ENCODE peak calls at places on chromosomes 2 and 18, in six cellular contexts. C is epithelial cell of esophagus, X is heart left ventricle, W is hepatocyte, S is chondrocyte, R is GM13977. H is an unnamed sample.

GRCh38 chr18:12904012-12904516 is 20.0 kb upstream of the PTPN2 start:
- DNase-seq in C (no peak), X (no peak), W (no peak), S (no peak), R (no peak), H (no peak)

GRCh38 chr2:20933692-20934091 is 110.2 kb downstream of the APOB start:
- DNase-seq in C (no peak), X (no peak), W (no peak), S (no peak), R (no peak), H (no peak)

GRCh38 chr2:78118037-78118436 is 595.9 kb upstream of the LRRTM4 start:
- DNase-seq in C (no peak), X (no peak), W (no peak), S (no peak), R (no peak), H (no peak)

GRCh38 chr18:28189400-28190239 is 12.7 kb upstream of the CDH2 start:
- DNase-seq in C (peak), X (no peak), W (peak), S (no peak), R (peak), H (peak)

GRCh38 chr2:210478661-210479060 is 2.1 kb upstream of the LANCL1 start:
- DNase-seq in C (no peak), X (no peak), W (no peak), S (no peak), R (no peak), H (no peak)

GRCh38 chr2:43874776-43875451 is 36.1 kb downstream of the ABCG8 start:
- DNase-seq in C (no peak), X (no peak), W (no peak), S (no peak), R (no peak), H (no peak)

GRCh38 chr2:179483131-179483530 is 218.5 kb upstream of the SESTD1 start:
- DNase-seq in C (no peak), X (no peak), W (no peak), S (no peak), R (no peak), H (no peak)

GRCh38 chr2:208065476-208065875 is 40.1 kb upstream of the PLEKHM3 start:
- DNase-seq in C (no peak), X (no peak), W (no peak), S (no peak), R (no peak), H (no peak)

GRCh38 chr2:70141754-70142589 is 48.8 kb downstream of the C2orf42 start:
- DNase-seq in C (no peak), X (no peak), W (no peak), S (no peak), R (peak), H (peak)

GRCh38 chr2:230891509-230891908 is 26.8 kb downstream of the ITM2C start:
- DNase-seq in C (no peak), X (peak), W (no peak), S (peak), R (no peak), H (no peak)

GRCh38 chr18:46073474-46074331 is 1.6 kb upstream of the PSTPIP2 start:
- DNase-seq in C (peak), X (no peak), W (peak), S (no peak), R (peak), H (peak)

GRCh38 chr2:138321458-138321857 is 180.1 kb upstream of the SPOPL start:
- DNase-seq in C (peak), X (no peak), W (no peak), S (no peak), R (no peak), H (no peak)

GRCh38 chr18:9017170-9017899 is 85.2 kb upstream of the NDUFV2 start:
- DNase-seq in C (peak), X (peak), W (peak), S (peak), R (peak), H (peak)

GRCh38 chr2:61759718-61760117 is 94.1 kb downstream of the FAM161A start:
- DNase-seq in C (peak), X (no peak), W (no peak), S (no peak), R (no peak), H (no peak)

GRCh38 chr2:112977559-112978056 is at the start of gene IL36G:
- DNase-seq in C (peak), X (no peak), W (no peak), S (no peak), R (no peak), H (no peak)

GRCh38 chr2:192544371-192544955 is 349.7 kb upstream of the TMEFF2 start:
- DNase-seq in C (peak), X (no peak), W (no peak), S (no peak), R (no peak), H (no peak)

GRCh38 chr2:179927041-179927440 is 65.6 kb upstream of the ZNF385B start:
- DNase-seq in C (no peak), X (no peak), W (no peak), S (no peak), R (no peak), H (no peak)

GRCh38 chr2:174051741-174052638 is 86.8 kb upstream of the SP3 start:
- DNase-seq in C (peak), X (no peak), W (peak), S (no peak), R (no peak), H (peak)

GRCh38 chr18:9404565-9405060 is 70.0 kb downstream of the TWSG1 start:
- DNase-seq in C (no peak), X (no peak), W (no peak), S (no peak), R (peak), H (no peak)

GRCh38 chr2:123732563-123732962 is 292.5 kb upstream of the CNTNAP5 start:
- DNase-seq in C (peak), X (no peak), W (peak), S (no peak), R (no peak), H (no peak)

GRCh38 chr2:112483047-112483473 is 1.1 kb downstream of the TTL start:
- DNase-seq in C (peak), X (no peak), W (peak), S (no peak), R (peak), H (peak)

GRCh38 chr18:35495821-35496368 is 1.9 kb downstream of the INO80C start:
- DNase-seq in C (no peak), X (no peak), W (no peak), S (no peak), R (no peak), H (no peak)

GRCh38 chr18:907171-907879 is 2.7 kb downstream of the ADCYAP1 start:
- DNase-seq in C (no peak), X (no peak), W (peak), S (no peak), R (peak), H (no peak)

GRCh38 chr2:938181-939005 is 12.3 kb upstream of the SNTG2 start:
- DNase-seq in C (no peak), X (no peak), W (no peak), S (no peak), R (no peak), H (no peak)

GRCh38 chr2:238263204-238264071 is 23.6 kb upstream of the HES6 start:
- DNase-seq in C (peak), X (peak), W (peak), S (no peak), R (peak), H (peak)

GRCh38 chr2:233441161-233442027 is 87.1 kb downstream of the DGKD start:
- DNase-seq in C (no peak), X (no peak), W (no peak), S (peak), R (no peak), H (no peak)

GRCh38 chr2:85578243-85579180 is 1.1 kb downstream of the VAMP8 start:
- DNase-seq in C (no peak), X (peak), W (no peak), S (no peak), R (peak), H (peak)

GRCh38 chr18:68215931-68216330 is 499.0 kb downstream of the TMX3 start:
- DNase-seq in C (peak), X (no peak), W (no peak), S (no peak), R (no peak), H (no peak)

GRCh38 chr2:168661404-168661869 is 141.0 kb upstream of the NOSTRIN start:
- DNase-seq in C (no peak), X (no peak), W (no peak), S (no peak), R (no peak), H (no peak)

GRCh38 chr2:73841912-73842738 is 13.4 kb downstream of the STAMBP start:
- DNase-seq in C (no peak), X (no peak), W (peak), S (no peak), R (no peak), H (no peak)

GRCh38 chr2:162967137-162967536 is 128.6 kb upstream of the KCNH7 start:
- DNase-seq in C (peak), X (no peak), W (no peak), S (no peak), R (no peak), H (no peak)

GRCh38 chr18:34929336-34929780 is 111.9 kb upstream of the MAPRE2 start:
- DNase-seq in C (peak), X (no peak), W (peak), S (no peak), R (no peak), H (peak)

GRCh38 chr2:37890893-37891495 is 34.1 kb upstream of the RMDN2 start:
- DNase-seq in C (peak), X (peak), W (peak), S (no peak), R (peak), H (peak)

GRCh38 chr2:214547931-214548330 is 137.1 kb downstream of the VWC2L start:
- DNase-seq in C (no peak), X (no peak), W (no peak), S (no peak), R (no peak), H (no peak)

GRCh38 chr2:79910643-79911042 is 393.9 kb downstream of the LRRTM1 start:
- DNase-seq in C (no peak), X (no peak), W (no peak), S (no peak), R (no peak), H (no peak)

GRCh38 chr2:189506514-189506976 is 65.3 kb downstream of the WDR75 start:
- DNase-seq in C (peak), X (no peak), W (peak), S (no peak), R (no peak), H (peak)

GRCh38 chr2:85459771-85460170 is 41.3 kb downstream of the SH2D6 start:
- DNase-seq in C (no peak), X (no peak), W (no peak), S (no peak), R (no peak), H (no peak)

GRCh38 chr2:172091626-172092566 is 6.6 kb downstream of the DLX1 start:
- DNase-seq in C (no peak), X (no peak), W (no peak), S (no peak), R (peak), H (no peak)

GRCh38 chr2:230307485-230307884 is 19.5 kb upstream of the SP140L start:
- DNase-seq in C (no peak), X (no peak), W (no peak), S (no peak), R (no peak), H (no peak)

DNA sequence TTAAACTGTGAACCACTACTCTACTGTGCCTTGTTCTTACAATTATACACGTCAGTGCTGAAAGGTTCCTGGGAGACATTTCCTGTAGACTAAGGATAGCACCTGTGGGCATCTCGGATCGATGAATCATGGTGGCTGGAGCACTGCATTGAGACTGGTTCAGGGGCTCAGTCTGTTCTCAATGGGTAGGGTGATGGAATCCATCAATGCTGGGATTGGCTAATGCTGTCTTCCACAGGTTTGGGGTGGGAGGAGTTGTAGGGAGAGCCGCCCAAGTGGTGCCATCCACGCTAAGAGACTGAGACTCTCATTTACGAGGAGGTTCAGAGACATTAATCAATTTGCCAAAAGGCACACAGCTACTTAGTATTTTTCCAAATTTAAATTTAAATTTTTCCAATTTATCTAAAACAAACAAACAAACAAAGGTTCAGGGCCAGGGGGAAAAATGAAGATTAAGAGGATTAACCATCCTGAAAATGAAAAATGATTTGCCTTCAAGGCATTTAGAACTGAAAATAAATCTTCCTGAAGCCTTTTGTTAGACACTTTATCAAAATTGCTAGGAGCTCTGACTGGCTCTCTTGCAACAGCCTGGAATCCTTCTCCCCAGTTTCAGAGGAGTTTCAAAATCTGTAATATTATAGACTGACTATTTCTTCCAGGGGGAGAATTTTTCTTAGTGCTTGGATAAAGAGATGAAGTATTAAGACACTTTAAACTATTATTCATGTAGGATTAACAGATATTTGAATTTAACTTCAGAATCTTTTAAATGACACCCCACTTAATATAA is 359.2 kb downstream of the TGIF1 start:
- DNase-seq in C (no peak), X (no peak), W (no peak), S (no peak), R (no peak), H (no peak)
- TF ChIP-seq CTCF in C (no peak), X (no peak), W (no peak), S (no peak), R (no peak), H (no peak)

GRCh38 chr2:64522843-64523428 is 1.2 kb upstream of the AFTPH start:
- DNase-seq in C (peak), X (no peak), W (peak), S (no peak), R (peak), H (peak)
- TF ChIP-seq CTCF in C (peak), X (peak), W (peak), S (peak), R (peak), H (peak)

GRCh38 chr2:241148239-241148638 is 1.0 kb downstream of the PASK start:
- DNase-seq in C (no peak), X (no peak), W (no peak), S (peak), R (no peak), H (no peak)

GRCh38 chr2:241150660-241151530 is 628 bp downstream of the PPP1R7 start:
- DNase-seq in C (peak), X (no peak), W (no peak), S (no peak), R (no peak), H (no peak)

GRCh38 chr2:241149675-241149924 is 328 bp upstream of the PASK start:
- DNase-seq in C (no peak), X (no peak), W (no peak), S (no peak), R (no peak), H (no peak)

GRCh38 chr2:241148891-241149674 is at the start of gene PASK:
- DNase-seq in C (peak), X (peak), W (peak), S (peak), R (peak), H (peak)

DNA sequence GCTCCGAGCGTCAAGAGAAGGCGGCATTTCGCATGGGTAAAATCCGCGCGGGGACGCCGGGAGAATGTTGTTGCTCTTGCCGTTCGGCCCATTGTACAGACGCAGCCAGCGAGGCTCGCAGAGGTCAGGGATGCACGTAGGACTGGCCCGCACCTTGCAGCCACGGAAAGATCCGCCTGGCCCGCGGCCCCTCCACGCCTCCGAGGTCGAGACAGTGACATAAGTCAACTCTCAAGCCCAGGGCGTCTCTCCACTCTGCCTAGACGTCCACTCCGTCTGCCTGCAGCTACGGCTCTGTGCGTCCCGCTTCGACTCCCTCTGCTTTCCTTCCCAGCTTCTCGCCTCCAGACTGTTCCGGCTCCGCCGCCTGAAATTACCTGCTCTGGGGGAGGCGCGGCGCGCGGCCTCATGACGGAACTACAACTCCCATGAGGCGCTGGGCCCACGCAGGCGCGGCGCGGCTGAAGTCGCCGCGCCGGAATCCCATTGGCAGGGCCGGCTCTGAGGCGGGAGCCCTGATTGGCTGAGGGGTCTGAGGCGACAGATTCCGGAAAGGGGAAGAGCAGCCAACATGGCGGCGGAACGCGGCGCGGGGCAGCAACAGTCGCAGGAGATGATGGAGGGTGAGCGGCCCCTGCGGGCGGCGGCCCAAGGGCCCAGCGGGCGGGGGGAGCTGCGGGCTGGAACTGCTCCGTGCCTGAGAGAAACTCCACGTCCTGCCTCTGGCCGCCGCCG is at the start of gene PPP1R7:
- DNase-seq in C (peak), X (peak), W (peak), S (peak), R (peak), H (peak)
- TF ChIP-seq CTCF in C (no peak), X (peak), W (no peak), S (peak), R (peak), H (no peak)

GRCh38 chr2:83787189-83787588 is 671.9 kb downstream of the SUCLG1 start:
- DNase-seq in C (no peak), X (no peak), W (no peak), S (no peak), R (no peak), H (no peak)

GRCh38 chr2:83782122-83782521 is 677.0 kb downstream of the SUCLG1 start:
- DNase-seq in C (peak), X (no peak), W (no peak), S (no peak), R (no peak), H (no peak)

GRCh38 chr2:83786140-83786539 is 672.9 kb downstream of the SUCLG1 start:
- DNase-seq in C (no peak), X (no peak), W (no peak), S (no peak), R (no peak), H (no peak)

GRCh38 chr2:83784315-83784714 is 674.8 kb downstream of the SUCLG1 start:
- DNase-seq in C (no peak), X (no peak), W (no peak), S (no peak), R (no peak), H (no peak)

DNA sequence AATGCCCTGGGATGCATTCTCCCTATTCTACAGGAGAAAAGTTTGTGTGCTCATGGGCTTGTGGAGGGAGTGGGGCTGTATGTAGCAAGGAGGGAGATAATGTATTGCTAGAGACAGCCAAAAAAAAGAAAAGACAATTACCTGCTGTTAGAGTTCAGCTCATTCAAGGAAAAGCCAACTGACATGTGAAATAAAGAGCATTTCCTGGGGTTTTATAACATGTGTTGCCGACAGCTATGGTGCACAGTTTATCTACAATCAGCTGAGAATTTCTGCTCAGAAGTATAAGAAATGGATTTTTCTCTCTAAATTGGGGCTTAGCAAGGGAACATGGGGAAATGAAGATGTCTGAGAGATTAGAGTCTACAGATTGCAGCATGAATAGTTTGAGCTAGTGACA is 674.2 kb downstream of the SUCLG1 start:
- DNase-seq in C (no peak), X (no peak), W (no peak), S (no peak), R (no peak), H (no peak)
- TF ChIP-seq CTCF in C (no peak), X (no peak), W (no peak), S (no peak), R (no peak), H (no peak)

DNA sequence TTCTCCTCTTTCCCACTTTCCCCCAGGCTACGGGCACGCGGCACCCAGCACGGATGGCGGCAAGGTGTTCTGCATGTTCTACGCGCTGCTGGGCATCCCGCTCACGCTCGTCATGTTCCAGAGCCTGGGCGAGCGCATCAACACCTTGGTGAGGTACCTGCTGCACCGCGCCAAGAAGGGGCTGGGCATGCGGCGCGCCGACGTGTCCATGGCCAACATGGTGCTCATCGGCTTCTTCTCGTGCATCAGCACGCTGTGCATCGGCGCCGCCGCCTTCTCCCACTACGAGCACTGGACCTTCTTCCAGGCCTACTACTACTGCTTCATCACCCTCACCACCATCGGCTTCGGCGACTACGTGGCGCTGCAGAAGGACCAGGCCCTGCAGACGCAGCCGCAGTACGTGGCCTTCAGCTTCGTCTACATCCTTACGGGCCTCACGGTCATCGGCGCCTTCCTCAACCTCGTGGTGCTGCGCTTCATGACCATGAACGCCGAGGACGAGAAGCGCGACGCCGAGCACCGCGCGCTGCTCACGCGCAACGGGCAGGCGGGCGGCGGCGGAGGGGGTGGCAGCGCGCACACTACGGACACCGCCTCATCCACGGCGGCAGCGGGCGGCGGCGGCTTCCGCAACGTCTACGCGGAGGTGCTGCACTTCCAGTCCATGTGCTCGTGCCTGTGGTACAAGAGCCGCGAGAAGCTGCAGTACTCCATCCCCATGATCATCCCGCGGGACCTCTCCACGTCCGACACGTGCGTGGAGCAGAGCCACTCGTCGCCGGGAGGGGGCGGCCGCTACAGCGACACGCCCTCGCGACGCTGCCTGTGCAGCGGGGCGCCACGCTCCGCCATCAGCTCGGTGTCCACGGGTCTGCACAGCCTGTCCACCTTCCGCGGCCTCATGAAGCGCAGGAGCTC is 35.4 kb downstream of the KCNK3 start:
- DNase-seq in C (no peak), X (no peak), W (no peak), S (peak), R (no peak), H (no peak)
- TF ChIP-seq CTCF in C (peak), X (peak), W (no peak), S (no peak), R (no peak), H (no peak)

GRCh38 chr18:57135705-57136104 is 11.2 kb upstream of the BOD1L2 start:
- DNase-seq in C (no peak), X (no peak), W (no peak), S (no peak), R (no peak), H (no peak)
- TF ChIP-seq CTCF in C (peak), X (no peak), W (peak), S (no peak), R (no peak), H (no peak)